ENCODE peak calls at places on chromosomes 11 and 22, in six cellular contexts. Z is Kasumi-1, A is mucosa of descending colon, B is NCI-H82, V is activated T-cell treated with anti-CD3 and anti-CD28 coated beads for 1 hour, K is fibroblast of the aortic adventitia. S is an unnamed sample.

GRCh38 chr22:21010426-21011113 is 4.4 kb upstream of the P2RX6 start:
- DNase-seq in Z (no peak), A (no peak), B (no peak), V (no peak), K (no peak), S (no peak)

GRCh38 chr11:32489464-32489863 is 54.1 kb upstream of the WT1 start:
- DNase-seq in Z (no peak), A (no peak), B (no peak), V (no peak), K (no peak), S (no peak)

GRCh38 chr22:43109511-43109910 is 1.0 kb upstream of the BIK start:
- DNase-seq in Z (no peak), A (no peak), B (no peak), V (no peak), K (no peak), S (no peak)

GRCh38 chr11:63985812-63986155 is 454 bp upstream of the OTUB1 start:
- DNase-seq in Z (peak), A (peak), B (no peak), V (peak), K (no peak), S (no peak)

GRCh38 chr11:114115406-114116054 is 56.0 kb downstream of the ZBTB16 start:
- DNase-seq in Z (no peak), A (no peak), B (no peak), V (no peak), K (no peak), S (no peak)

GRCh38 chr11:123045101-123045500 is 16.8 kb downstream of the HSPA8 start:
- DNase-seq in Z (no peak), A (no peak), B (no peak), V (no peak), K (no peak), S (no peak)

GRCh38 chr11:113907681-113908080 is 3.1 kb downstream of the HTR3B start:
- DNase-seq in Z (no peak), A (no peak), B (no peak), V (no peak), K (no peak), S (no peak)

GRCh38 chr22:48245119-48245485 is 1482.7 kb downstream of the TBC1D22A start:
- DNase-seq in Z (no peak), A (no peak), B (no peak), V (no peak), K (no peak), S (no peak)

GRCh38 chr11:75667831-75668507 is 869 bp downstream of the MAP6 start:
- DNase-seq in Z (no peak), A (peak), B (peak), V (no peak), K (peak), S (no peak)

GRCh38 chr11:107696140-107696539 is 15.7 kb downstream of the SLN start:
- DNase-seq in Z (no peak), A (no peak), B (no peak), V (no peak), K (peak), S (no peak)

GRCh38 chr11:65185869-65186341 is 4.2 kb downstream of the CAPN1 start:
- DNase-seq in Z (no peak), A (no peak), B (peak), V (no peak), K (no peak), S (no peak)

GRCh38 chr11:118263109-118263508 is 988 bp downstream of the MPZL2 start:
- DNase-seq in Z (no peak), A (peak), B (no peak), V (no peak), K (no peak), S (no peak)

GRCh38 chr11:133526790-133527189 is 5.5 kb downstream of the OPCML start:
- DNase-seq in Z (no peak), A (no peak), B (no peak), V (no peak), K (no peak), S (no peak)

GRCh38 chr22:23898006-23898974 is 4.1 kb downstream of the MIF start:
- DNase-seq in Z (peak), A (no peak), B (peak), V (no peak), K (no peak), S (peak)

GRCh38 chr11:59706518-59707285 is 6.9 kb downstream of the OR10V1 start:
- DNase-seq in Z (no peak), A (peak), B (no peak), V (no peak), K (peak), S (no peak)

GRCh38 chr11:126319374-126319740 is 15.5 kb downstream of the DCPS start:
- DNase-seq in Z (no peak), A (no peak), B (no peak), V (no peak), K (no peak), S (no peak)

GRCh38 chr22:17734197-17734596 is 40.1 kb downstream of the BID start:
- DNase-seq in Z (peak), A (no peak), B (no peak), V (no peak), K (peak), S (peak)

GRCh38 chr11:26974068-26974790 is 19.7 kb upstream of the FIBIN start:
- DNase-seq in Z (no peak), A (no peak), B (no peak), V (no peak), K (peak), S (no peak)

GRCh38 chr22:41893591-41894375 is 21.1 kb downstream of the SHISA8 start:
- DNase-seq in Z (no peak), A (no peak), B (no peak), V (no peak), K (no peak), S (no peak)

GRCh38 chr22:46078241-46079092 is 71.9 kb upstream of the PPARA start:
- DNase-seq in Z (no peak), A (no peak), B (no peak), V (no peak), K (peak), S (no peak)

GRCh38 chr22:47879346-47879745 is 1116.9 kb downstream of the TBC1D22A start:
- DNase-seq in Z (no peak), A (no peak), B (no peak), V (no peak), K (no peak), S (no peak)

GRCh38 chr11:31240340-31240904 is 129.1 kb downstream of the DCDC1 start:
- DNase-seq in Z (peak), A (peak), B (peak), V (no peak), K (peak), S (no peak)

GRCh38 chr11:34426766-34427170 is 12.0 kb upstream of the CAT start:
- DNase-seq in Z (no peak), A (no peak), B (no peak), V (no peak), K (peak), S (no peak)

GRCh38 chr22:42344391-42344861 is 74.0 kb upstream of the TCF20 start:
- DNase-seq in Z (no peak), A (no peak), B (peak), V (no peak), K (peak), S (no peak)

GRCh38 chr22:20155330-20156041 is 4.6 kb upstream of the CCDC188 start:
- DNase-seq in Z (no peak), A (peak), B (peak), V (no peak), K (peak), S (no peak)

GRCh38 chr11:3840289-3840869 is 380 bp downstream of the RHOG start:
- DNase-seq in Z (peak), A (peak), B (no peak), V (peak), K (no peak), S (no peak)